ENCODE peak calls at places on chromosomes 13 and 19, in ten cellular contexts. Q, C, W, F, E, A, N, Y, U and P are unnamed samples.

GRCh38 chr19:1254081-1254527 is 5.7 kb downstream of the MIDN start:
- DNase-seq in C (no peak), A (no peak), E (no peak), F (no peak), Q (no peak), W (peak; percentile 94), N (no peak), Y (no peak), U (peak; percentile 51), P (no peak)

GRCh38 chr19:34181111-34181864 is 9.0 kb downstream of the LSM14A start:
- DNase-seq in N (peak; percentile 32), Q (peak; percentile 45), U (no peak), W (no peak), C (no peak), E (no peak), F (no peak), A (no peak), Y (peak; percentile 89), P (no peak)

GRCh38 chr13:98293103-98293502 is 116.0 kb upstream of the RNF113B start:
- DNase-seq in Y (peak; percentile 58), E (no peak), C (no peak), A (no peak), U (no peak), N (no peak), F (no peak), Q (no peak), W (no peak), P (no peak)

GRCh38 chr13:42474954-42475353 is 99.0 kb upstream of the TNFSF11 start:
- DNase-seq in C (no peak), E (no peak), U (no peak), Q (no peak), Y (no peak), N (no peak), W (no peak), A (no peak), F (no peak), P (no peak)

GRCh38 chr13:20461481-20461859 is 64.2 kb downstream of the CRYL1 start:
- DNase-seq in F (no peak), W (no peak), N (no peak), U (no peak), Y (no peak), E (no peak), C (no peak), A (no peak), Q (no peak), P (no peak)

GRCh38 chr19:52963229-52963760 is 614 bp upstream of the ZNF816 start:
- DNase-seq in N (no peak), C (no peak), W (peak; percentile 29), Q (no peak), U (peak; percentile 17), A (peak; percentile 29), Y (no peak), E (peak; percentile 17), F (no peak), P (no peak)

GRCh38 chr19:2150794-2151338 is 500 bp downstream of the AP3D1 start:
- DNase-seq in U (no peak), C (peak; percentile 29), N (no peak), W (peak; percentile 46), E (no peak), A (no peak), Q (no peak), F (peak; percentile 16), Y (no peak), P (no peak)

GRCh38 chr13:90055121-90055520 is 1292.4 kb upstream of the MIR17HG start:
- DNase-seq in N (no peak), A (no peak), F (no peak), Q (peak; percentile 80), Y (peak; percentile 66), E (no peak), U (no peak), W (no peak), C (no peak), P (no peak)

GRCh38 chr19:15223649-15224371 is 8.4 kb downstream of the EPHX3 start:
- DNase-seq in Y (no peak), U (no peak), C (no peak), A (no peak), F (no peak), E (no peak), N (no peak), W (no peak), Q (no peak), P (no peak)

GRCh38 chr19:55015126-55015525 is 22.9 kb downstream of the GP6 start:
- DNase-seq in E (no peak), Y (no peak), A (no peak), C (no peak), F (no peak), Q (no peak), U (no peak), W (no peak), N (no peak), P (no peak)

GRCh38 chr19:46715620-46716012 is 1.3 kb downstream of the PRKD2 start:
- DNase-seq in Y (no peak), U (no peak), W (no peak), Q (no peak), A (no peak), N (no peak), F (no peak), C (no peak), E (no peak), P (no peak)

GRCh38 chr19:1850809-1851544 is 2.7 kb upstream of the REXO1 start:
- DNase-seq in N (no peak), Q (no peak), A (no peak), E (no peak), C (no peak), U (no peak), F (no peak), W (no peak), Y (no peak), P (no peak)

GRCh38 chr13:27023385-27023784 is 148.2 kb downstream of the USP12 start:
- DNase-seq in W (no peak), E (no peak), C (no peak), F (no peak), Y (no peak), U (no peak), N (no peak), A (no peak), Q (no peak), P (no peak)

GRCh38 chr13:76993473-76993872 is 1.6 kb downstream of the CLN5 start:
- DNase-seq in Y (no peak), N (no peak), A (no peak), C (no peak), U (no peak), W (no peak), F (no peak), E (no peak), Q (no peak), P (no peak)

GRCh38 chr13:43354147-43354945 is 331.0 kb downstream of the DNAJC15 start:
- DNase-seq in W (no peak), F (no peak), A (no peak), E (no peak), Y (no peak), C (no peak), N (no peak), Q (no peak), U (no peak), P (no peak)